ENCODE peak calls at places on chromosomes 16 and 17, in five cellular contexts. P is stimulated activated CD4-positive, alpha-beta T cell treated with anti-CD3 and anti-CD28 coated beads, Interleukin-15, amount 100 ng/mL, for 1 hour; Q is fibroblast of pulmonary artery; I is activated T-helper 2 cell treated with anti-CD3 and anti-CD28 coated beads, Interferon-gamma antibody, Interleukin-2, Interleukin-4, amounts not matched to agents 10 μg/mL and 5 μg/mL and 100 μg/mL, durations not matched to agents 14 hours and 24 hours and 36 hours; G is H1. N is an unnamed sample.

GRCh38 chr16:68356249-68356918 is 45.6 kb downstream of the PRMT7 start:
- DNase-seq in P (peak; percentile 34), I (peak; percentile 72), Q (no peak), G (no peak), N (no peak)

GRCh38 chr16:77437859-77438258 is 3.0 kb upstream of the ADAMTS18 start:
- DNase-seq in Q (peak; percentile 33), G (no peak), P (no peak), I (no peak), N (no peak)

GRCh38 chr17:7887038-7887481 is 1.5 kb upstream of the CHD3 start:
- DNase-seq in P (no peak), Q (no peak), I (no peak), G (no peak), N (no peak)

GRCh38 chr17:75799402-75799801 is 14.8 kb downstream of the UNK start:
- DNase-seq in P (no peak), I (no peak), G (no peak), Q (no peak), N (no peak)

GRCh38 chr17:27319536-27320221 is 25.8 kb downstream of the WSB1 start:
- DNase-seq in P (no peak), G (peak; percentile 39), I (no peak), Q (peak; percentile 80), N (no peak)

GRCh38 chr16:86138121-86138944 is 239.4 kb downstream of the IRF8 start:
- DNase-seq in P (no peak), G (no peak), Q (no peak), I (no peak), N (peak; percentile 13)

GRCh38 chr17:1522626-1523025 is 6.2 kb upstream of the INPP5K start:
- DNase-seq in Q (no peak), G (no peak), P (no peak), I (no peak), N (no peak)

GRCh38 chr16:64116151-64116550 is 1005.7 kb downstream of the CDH11 start:
- DNase-seq in P (no peak), G (no peak), I (no peak), Q (no peak), N (no peak)

GRCh38 chr17:41687828-41688640 is 651 bp upstream of the EIF1 start:
- DNase-seq in G (peak; percentile 48), P (no peak), I (peak; percentile 44), Q (peak; percentile 43), N (no peak)

GRCh38 chr17:62672957-62673356 is 45.5 kb downstream of the MRC2 start:
- DNase-seq in P (no peak), G (no peak), Q (no peak), I (no peak), N (no peak)

GRCh38 chr16:73545713-73546112 is 497.8 kb upstream of the ZFHX3 start:
- DNase-seq in G (no peak), Q (no peak), I (no peak), P (no peak), N (no peak)

GRCh38 chr16:11047057-11047456 is 102.7 kb downstream of the CLEC16A start:
- DNase-seq in Q (peak; percentile 52), G (no peak), P (no peak), I (no peak), N (no peak)

GRCh38 chr17:19747829-19748806 is at the start of gene ALDH3A1:
- DNase-seq in Q (no peak), P (no peak), G (no peak), I (no peak), N (no peak)

GRCh38 chr16:30615358-30616076 is 5.3 kb upstream of the ZNF689 start:
- DNase-seq in G (peak; percentile 100), I (peak; percentile 65), P (peak; percentile 27), Q (peak; percentile 50), N (peak; percentile 68)

GRCh38 chr17:81983639-81984373 is 6.4 kb downstream of the ASPSCR1 start:
- DNase-seq in I (no peak), P (no peak), G (no peak), Q (no peak), N (no peak)

GRCh38 chr17:7781467-7781866 is 52.5 kb upstream of the KDM6B start:
- DNase-seq in Q (no peak), I (no peak), P (no peak), G (no peak), N (no peak)

GRCh38 chr17:63841350-63842172 is 924 bp downstream of the SMARCD2 start:
- DNase-seq in P (no peak), G (no peak), I (no peak), Q (peak; percentile 52), N (no peak)

GRCh38 chr16:21277045-21277926 is 804 bp downstream of the CRYM start:
- DNase-seq in I (no peak), G (peak; percentile 40), Q (no peak), P (no peak), N (no peak)

GRCh38 chr17:75854111-75854748 is 905 bp downstream of the WBP2 start:
- DNase-seq in I (no peak), G (no peak), P (no peak), Q (peak; percentile 66), N (no peak)

GRCh38 chr17:82204831-82205719 is 7.6 kb downstream of the CCDC57 start:
- DNase-seq in P (no peak), G (no peak), I (no peak), Q (peak; percentile 70), N (no peak)

GRCh38 chr17:7834554-7834890 is 505 bp downstream of the KDM6B start:
- DNase-seq in P (peak; percentile 36), G (no peak), Q (no peak), I (no peak), N (no peak)

GRCh38 chr16:71896688-71897368 is 1.5 kb downstream of the IST1 start:
- DNase-seq in P (no peak), Q (no peak), I (no peak), G (no peak), N (no peak)

GRCh38 chr17:59856859-59857794 is 35.6 kb downstream of the TUBD1 start:
- DNase-seq in I (no peak), P (no peak), G (no peak), Q (no peak), N (no peak)

GRCh38 chr16:21226749-21227148 is 6.8 kb upstream of the ANKS4B start:
- DNase-seq in I (no peak), Q (no peak), P (no peak), G (no peak), N (no peak)

GRCh38 chr17:55693244-55694216 is 29.1 kb downstream of the TMEM100 start:
- DNase-seq in Q (peak; percentile 37), P (no peak), I (no peak), G (no peak), N (no peak)

GRCh38 chr17:50099003-50099402 is 3.9 kb downstream of the PDK2 start:
- DNase-seq in P (no peak), G (no peak), Q (no peak), I (no peak), N (no peak)

GRCh38 chr16:83433201-83433600 is 374.6 kb upstream of the HSBP1 start:
- DNase-seq in P (no peak), G (no peak), Q (no peak), I (no peak), N (no peak)

GRCh38 chr17:73320601-73321264 is 8.9 kb upstream of the CDC42EP4 start:
- DNase-seq in P (no peak), Q (no peak), G (no peak), I (no peak), N (no peak)

GRCh38 chr16:23670137-23670776 is 8.4 kb upstream of the PLK1 start:
- DNase-seq in Q (peak; percentile 65), P (no peak), G (no peak), I (peak; percentile 47), N (no peak)

GRCh38 chr17:42548070-42548837 is 4.5 kb upstream of the HSD17B1 start:
- DNase-seq in Q (peak; percentile 46), I (peak; percentile 68), G (peak; percentile 97), P (peak; percentile 61), N (peak; percentile 81)

GRCh38 chr16:71961066-71962039 is 38.8 kb downstream of the PKD1L3 start:
- DNase-seq in Q (peak; percentile 92), I (peak; percentile 67), P (peak; percentile 59), G (peak; percentile 88), N (peak; percentile 72)